ENCODE peak calls at places on chromosomes 11 and 22, in four cellular contexts. One of them, this sample, is unnamed.

GRCh38 chr11:44190883-44191230 is 95.4 kb downstream of the EXT2 start:
- DNase-seq in upper lobe of left lung: no peak
- DNase-seq in tibial artery: no peak
- DNase-seq in heart left ventricle: no peak
- DNase-seq in this sample: no peak

GRCh38 chr22:45890351-45890635 is 86.7 kb downstream of the WNT7B start:
- DNase-seq in upper lobe of left lung: peak; percentile 50
- DNase-seq in tibial artery: no peak
- DNase-seq in heart left ventricle: no peak
- DNase-seq in this sample: no peak

GRCh38 chr11:66701432-66702240 is 23.9 kb upstream of the RBM4B start:
- DNase-seq in upper lobe of left lung: no peak
- DNase-seq in tibial artery: no peak
- DNase-seq in heart left ventricle: no peak
- DNase-seq in this sample: no peak

GRCh38 chr11:119375629-119376196 is 5.8 kb downstream of the USP2 start:
- DNase-seq in upper lobe of left lung: no peak
- DNase-seq in tibial artery: peak; percentile 81
- DNase-seq in heart left ventricle: peak; percentile 87
- DNase-seq in this sample: no peak

GRCh38 chr22:42978453-42979103 is 36.4 kb downstream of the PACSIN2 start:
- DNase-seq in upper lobe of left lung: no peak
- DNase-seq in tibial artery: no peak
- DNase-seq in heart left ventricle: peak; percentile 33
- DNase-seq in this sample: no peak

GRCh38 chr11:90178751-90179150 is 44.1 kb downstream of the CHORDC1 start:
- DNase-seq in upper lobe of left lung: no peak
- DNase-seq in tibial artery: no peak
- DNase-seq in heart left ventricle: no peak
- DNase-seq in this sample: no peak

GRCh38 chr22:27105142-27106025 is 448.0 kb downstream of the MIAT start:
- DNase-seq in upper lobe of left lung: no peak
- DNase-seq in tibial artery: peak; percentile 91
- DNase-seq in heart left ventricle: peak; percentile 64
- DNase-seq in this sample: no peak

GRCh38 chr11:118051611-118052461 is 25.0 kb upstream of the TMPRSS4 start:
- DNase-seq in upper lobe of left lung: no peak
- DNase-seq in tibial artery: no peak
- DNase-seq in heart left ventricle: no peak
- DNase-seq in this sample: peak; percentile 31

GRCh38 chr11:69230856-69231425 is 63.0 kb upstream of the MYEOV start:
- DNase-seq in upper lobe of left lung: no peak
- DNase-seq in tibial artery: peak; percentile 2
- DNase-seq in heart left ventricle: peak; percentile 10
- DNase-seq in this sample: no peak

GRCh38 chr22:46112405-46112804 is 37.9 kb upstream of the PPARA start:
- DNase-seq in upper lobe of left lung: peak; percentile 83
- DNase-seq in tibial artery: no peak
- DNase-seq in heart left ventricle: no peak
- DNase-seq in this sample: no peak

GRCh38 chr22:48896766-48897637 is 930.7 kb downstream of the BRD1 start:
- DNase-seq in upper lobe of left lung: no peak
- DNase-seq in tibial artery: no peak
- DNase-seq in heart left ventricle: no peak
- DNase-seq in this sample: no peak

GRCh38 chr11:69567951-69568808 is 72.8 kb upstream of the CCND1 start:
- DNase-seq in upper lobe of left lung: no peak
- DNase-seq in tibial artery: no peak
- DNase-seq in heart left ventricle: no peak
- DNase-seq in this sample: no peak

GRCh38 chr11:134063991-134064747 is 4.7 kb upstream of the JAM3 start:
- DNase-seq in upper lobe of left lung: no peak
- DNase-seq in tibial artery: no peak
- DNase-seq in heart left ventricle: no peak
- DNase-seq in this sample: no peak

GRCh38 chr11:36540998-36541397 is 26.8 kb upstream of the RAG1 start:
- DNase-seq in upper lobe of left lung: no peak
- DNase-seq in tibial artery: no peak
- DNase-seq in heart left ventricle: peak; percentile 45
- DNase-seq in this sample: peak; percentile 29

GRCh38 chr11:68983816-68984215 is 3.0 kb upstream of the MRGPRD start:
- DNase-seq in upper lobe of left lung: no peak
- DNase-seq in tibial artery: no peak
- DNase-seq in heart left ventricle: no peak
- DNase-seq in this sample: no peak

GRCh38 chr11:5689551-5689983 is at the start of gene TRIM22:
- DNase-seq in upper lobe of left lung: no peak
- DNase-seq in tibial artery: peak; percentile 39
- DNase-seq in heart left ventricle: peak; percentile 32
- DNase-seq in this sample: peak; percentile 71

GRCh38 chr22:40183029-40183581 is 5.4 kb downstream of the TNRC6B start:
- DNase-seq in upper lobe of left lung: no peak
- DNase-seq in tibial artery: no peak
- DNase-seq in heart left ventricle: no peak
- DNase-seq in this sample: no peak

GRCh38 chr11:65858354-65859133 is 564 bp upstream of the CFL1 start:
- DNase-seq in upper lobe of left lung: no peak
- DNase-seq in tibial artery: no peak
- DNase-seq in heart left ventricle: no peak
- DNase-seq in this sample: no peak

GRCh38 chr22:41094036-41094435 is 1.6 kb downstream of the EP300 start:
- DNase-seq in upper lobe of left lung: no peak
- DNase-seq in tibial artery: no peak
- DNase-seq in heart left ventricle: no peak
- DNase-seq in this sample: no peak

GRCh38 chr11:35193767-35194166 is 54.8 kb downstream of the CD44 start:
- DNase-seq in upper lobe of left lung: no peak
- DNase-seq in tibial artery: no peak
- DNase-seq in heart left ventricle: no peak
- DNase-seq in this sample: no peak

GRCh38 chr11:18408558-18409242 is 3.4 kb upstream of the LDHC start:
- DNase-seq in upper lobe of left lung: no peak
- DNase-seq in tibial artery: no peak
- DNase-seq in heart left ventricle: no peak
- DNase-seq in this sample: no peak

GRCh38 chr11:80414766-80415165 is 973.9 kb upstream of the TENM4 start:
- DNase-seq in upper lobe of left lung: no peak
- DNase-seq in tibial artery: no peak
- DNase-seq in heart left ventricle: no peak
- DNase-seq in this sample: no peak

GRCh38 chr22:30947163-30947820 is 21.3 kb downstream of the MORC2 start:
- DNase-seq in upper lobe of left lung: no peak
- DNase-seq in tibial artery: peak; percentile 49
- DNase-seq in heart left ventricle: peak; percentile 32
- DNase-seq in this sample: no peak

GRCh38 chr11:123431619-123432018 is 1.6 kb downstream of the GRAMD1B start:
- DNase-seq in upper lobe of left lung: no peak
- DNase-seq in tibial artery: no peak
- DNase-seq in heart left ventricle: no peak
- DNase-seq in this sample: no peak

GRCh38 chr11:67544591-67545242 is 21.5 kb upstream of the CABP2 start:
- DNase-seq in upper lobe of left lung: no peak
- DNase-seq in tibial artery: no peak
- DNase-seq in heart left ventricle: no peak
- DNase-seq in this sample: no peak

GRCh38 chr22:43515411-43515810 is 103.6 kb downstream of the MPPED1 start:
- DNase-seq in upper lobe of left lung: peak; percentile 50
- DNase-seq in tibial artery: no peak
- DNase-seq in heart left ventricle: no peak
- DNase-seq in this sample: no peak

GRCh38 chr11:60994450-60995135 is 23.1 kb downstream of the CD6 start:
- DNase-seq in upper lobe of left lung: no peak
- DNase-seq in tibial artery: no peak
- DNase-seq in heart left ventricle: no peak
- DNase-seq in this sample: no peak

GRCh38 chr11:69942333-69942820 is 123.2 kb upstream of the FGF3 start:
- DNase-seq in upper lobe of left lung: no peak
- DNase-seq in tibial artery: no peak
- DNase-seq in heart left ventricle: no peak
- DNase-seq in this sample: no peak

GRCh38 chr22:46370584-46371373 is 35.3 kb downstream of the TRMU start:
- DNase-seq in upper lobe of left lung: peak; percentile 60
- DNase-seq in tibial artery: no peak
- DNase-seq in heart left ventricle: no peak
- DNase-seq in this sample: no peak

GRCh38 chr22:41780714-41781507 is 19.6 kb upstream of the CCDC134 start:
- DNase-seq in upper lobe of left lung: no peak
- DNase-seq in tibial artery: peak; percentile 65
- DNase-seq in heart left ventricle: peak; percentile 53
- DNase-seq in this sample: peak; percentile 79

GRCh38 chr11:119380160-119380815 is 1.2 kb downstream of the USP2 start:
- DNase-seq in upper lobe of left lung: no peak
- DNase-seq in tibial artery: no peak
- DNase-seq in heart left ventricle: peak; percentile 18
- DNase-seq in this sample: no peak

GRCh38 chr11:44339530-44339883 is 29.6 kb upstream of the ALX4 start:
- DNase-seq in upper lobe of left lung: no peak
- DNase-seq in tibial artery: no peak
- DNase-seq in heart left ventricle: no peak
- DNase-seq in this sample: no peak

GRCh38 chr22:46721716-46722115 is 16.3 kb downstream of the CERK start:
- DNase-seq in upper lobe of left lung: no peak
- DNase-seq in tibial artery: no peak
- DNase-seq in heart left ventricle: no peak
- DNase-seq in this sample: no peak

DNA sequence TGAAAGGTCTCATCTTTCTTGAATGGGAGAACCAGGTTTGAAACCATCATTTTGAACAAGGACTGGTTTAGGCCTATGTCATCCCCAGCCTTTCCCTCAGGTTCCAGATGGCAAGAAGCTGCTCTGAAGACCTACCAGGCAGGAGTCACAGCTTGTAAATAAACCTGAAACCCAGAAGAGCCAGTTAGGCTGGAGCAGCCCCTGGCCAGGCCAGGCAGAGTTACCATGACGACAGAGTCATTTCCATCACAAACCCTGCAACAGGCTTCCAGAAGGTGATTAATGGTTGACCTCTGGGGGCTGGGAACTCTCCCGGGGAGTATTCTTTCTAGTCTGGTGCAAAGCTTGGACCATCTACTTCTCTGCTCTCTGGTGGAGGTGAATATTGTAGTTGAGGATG is 164.1 kb upstream of the NCAM1 start:
- DNase-seq in upper lobe of left lung: no peak
- DNase-seq in tibial artery: no peak
- DNase-seq in heart left ventricle: no peak
- DNase-seq in this sample: no peak
- TF ChIP-seq CTCF in upper lobe of left lung: no peak
- TF ChIP-seq CTCF in tibial artery: no peak
- TF ChIP-seq CTCF in heart left ventricle: no peak
- TF ChIP-seq CTCF in this sample: no peak

GRCh38 chr11:862704-863388 is 20.2 kb downstream of the TSPAN4 start:
- DNase-seq in upper lobe of left lung: peak; percentile 77
- DNase-seq in tibial artery: no peak
- DNase-seq in heart left ventricle: no peak
- DNase-seq in this sample: no peak
- H3K36me3 ChIP-seq in upper lobe of left lung: no peaks in the 10 kb centered on the region
- H3K36me3 ChIP-seq in tibial artery: peaks cover 40% of the 10 kb centered on the region
- H3K36me3 ChIP-seq in heart left ventricle: peaks cover 41% of the 10 kb centered on the region
- H3K36me3 ChIP-seq in this sample: no peaks in the 10 kb centered on the region

GRCh38 chr22:35460678-35461077 is 60.7 kb downstream of the MCM5 start:
- DNase-seq in upper lobe of left lung: no peak
- DNase-seq in tibial artery: no peak
- DNase-seq in heart left ventricle: no peak
- DNase-seq in this sample: no peak
- H3K4me3 ChIP-seq in upper lobe of left lung: no peak overlapping the region
- H3K4me3 ChIP-seq in tibial artery: no peak overlapping the region
- H3K4me3 ChIP-seq in heart left ventricle: no peak overlapping the region
- H3K4me3 ChIP-seq in this sample: no peak overlapping the region

GRCh38 chr11:29527391-29527936 is 489.4 kb downstream of the KCNA4 start:
- DNase-seq in upper lobe of left lung: no peak
- DNase-seq in tibial artery: no peak
- DNase-seq in heart left ventricle: no peak
- DNase-seq in this sample: no peak
- TF ChIP-seq CTCF in upper lobe of left lung: no peak
- TF ChIP-seq CTCF in tibial artery: no peak
- TF ChIP-seq CTCF in heart left ventricle: peak; percentile 42
- TF ChIP-seq CTCF in this sample: peak; percentile 48

GRCh38 chr11:72026029-72026428 is 27.3 kb downstream of the IL18BP start:
- DNase-seq in upper lobe of left lung: no peak
- DNase-seq in tibial artery: no peak
- DNase-seq in heart left ventricle: no peak
- DNase-seq in this sample: no peak

GRCh38 chr11:72030428-72031045 is 31.8 kb downstream of the IL18BP start:
- DNase-seq in upper lobe of left lung: no peak
- DNase-seq in tibial artery: no peak
- DNase-seq in heart left ventricle: no peak
- DNase-seq in this sample: no peak
- H3K36me3 ChIP-seq in upper lobe of left lung: peaks cover 4% of the 10 kb centered on the region
- H3K36me3 ChIP-seq in tibial artery: peaks cover 78% of the 10 kb centered on the region
- H3K36me3 ChIP-seq in heart left ventricle: peaks cover 93% of the 10 kb centered on the region
- H3K36me3 ChIP-seq in this sample: peaks cover 20% of the 10 kb centered on the region

DNA sequence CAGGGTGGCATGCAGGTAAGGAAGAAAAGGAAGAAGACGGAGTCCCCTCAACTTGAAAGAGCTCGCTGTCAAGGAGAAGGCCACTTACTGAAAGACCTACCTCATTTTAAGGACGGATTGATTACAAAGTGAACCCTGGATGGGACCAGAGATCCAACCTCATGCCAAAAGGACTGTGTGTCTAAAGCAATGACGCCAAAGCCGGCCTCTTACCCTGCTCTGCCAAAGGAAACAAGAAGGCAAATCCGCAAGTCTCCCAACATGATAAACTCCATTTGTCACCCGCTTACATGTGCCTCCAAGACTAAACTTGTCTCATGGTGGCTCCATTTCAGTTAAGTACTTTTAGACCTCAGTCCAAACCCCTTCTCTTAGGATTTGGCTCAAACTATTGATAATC is 148.7 kb upstream of the MTMR2 start:
- DNase-seq in upper lobe of left lung: no peak
- DNase-seq in tibial artery: peak; percentile 52
- DNase-seq in heart left ventricle: no peak
- DNase-seq in this sample: no peak
- H3K4me3 ChIP-seq in upper lobe of left lung: no peak overlapping the region
- H3K4me3 ChIP-seq in tibial artery: no peak overlapping the region
- H3K4me3 ChIP-seq in heart left ventricle: no peak overlapping the region
- H3K4me3 ChIP-seq in this sample: no peak overlapping the region

GRCh38 chr11:81570669-81571068 is 1163.0 kb downstream of the FAM181B start:
- DNase-seq in upper lobe of left lung: no peak
- DNase-seq in tibial artery: no peak
- DNase-seq in heart left ventricle: no peak
- DNase-seq in this sample: no peak
- TF ChIP-seq CTCF in upper lobe of left lung: no peak
- TF ChIP-seq CTCF in tibial artery: no peak
- TF ChIP-seq CTCF in heart left ventricle: no peak
- TF ChIP-seq CTCF in this sample: no peak

GRCh38 chr22:37293172-37293571 is 10.9 kb downstream of the CYTH4 start:
- DNase-seq in upper lobe of left lung: no peak
- DNase-seq in tibial artery: no peak
- DNase-seq in heart left ventricle: no peak
- DNase-seq in this sample: no peak

GRCh38 chr22:37295213-37295886 is 13.0 kb downstream of the CYTH4 start:
- DNase-seq in upper lobe of left lung: peak; percentile 42
- DNase-seq in tibial artery: no peak
- DNase-seq in heart left ventricle: no peak
- DNase-seq in this sample: no peak

GRCh38 chr22:37295946-37296345 is 13.6 kb downstream of the CYTH4 start:
- DNase-seq in upper lobe of left lung: peak; percentile 40
- DNase-seq in tibial artery: no peak
- DNase-seq in heart left ventricle: no peak
- DNase-seq in this sample: no peak

GRCh38 chr22:37292641-37293040 is 10.3 kb downstream of the CYTH4 start:
- DNase-seq in upper lobe of left lung: no peak
- DNase-seq in tibial artery: no peak
- DNase-seq in heart left ventricle: no peak
- DNase-seq in this sample: no peak

GRCh38 chr22:37294747-37295146 is 12.4 kb downstream of the CYTH4 start:
- DNase-seq in upper lobe of left lung: no peak
- DNase-seq in tibial artery: no peak
- DNase-seq in heart left ventricle: no peak
- DNase-seq in this sample: no peak
- H3K36me3 ChIP-seq in upper lobe of left lung: no peaks in the 10 kb centered on the region
- H3K36me3 ChIP-seq in tibial artery: no peaks in the 10 kb centered on the region
- H3K36me3 ChIP-seq in heart left ventricle: peaks cover 84% of the 10 kb centered on the region
- H3K36me3 ChIP-seq in this sample: peaks cover 26% of the 10 kb centered on the region

This sample was measured in GM06990.